ENCODE peak calls at places on chromosome 4, in nine cellular contexts. R is AG04450; H is body of pancreas; Q is neural progenitor cell; V is thoracic aorta; D is right cardiac atrium; O is prostate gland; I is CD8-positive, alpha-beta memory T cell; Z is HCT116. T is an unnamed sample.
A peak's percentile ranks its signal among the peaks of the same experiment; 100 is the strongest.

GRCh38 chr4:74444891-74445642 is at the start of gene AREG:
- DNase-seq in R (no peak), H (peak; percentile 71), Q (peak; percentile 78), V (peak; percentile 33), D (peak; percentile 77), O (peak; percentile 68), I (peak; percentile 77), Z (peak; percentile 83), T (peak; percentile 75)

GRCh38 chr4:169720529-169720928 is 37.2 kb downstream of the HPF1 start:
- DNase-seq in R (no peak), H (no peak), Q (no peak), V (no peak), D (no peak), O (no peak), I (no peak), Z (no peak), T (no peak)

GRCh38 chr4:165631208-165631894 is 241.7 kb upstream of the TLL1 start:
- DNase-seq in R (no peak), H (no peak), Q (no peak), V (no peak), D (no peak), O (no peak), I (no peak), Z (no peak), T (no peak)

GRCh38 chr4:173448103-173448502 is 49.2 kb upstream of the SCRG1 start:
- DNase-seq in R (no peak), H (no peak), Q (no peak), V (no peak), D (peak; percentile 24), O (peak; percentile 53), I (no peak), Z (no peak), T (peak; percentile 34)

GRCh38 chr4:144313370-144313769 is 172.9 kb upstream of the GYPA start:
- DNase-seq in R (no peak), H (no peak), Q (no peak), V (no peak), D (no peak), O (no peak), I (no peak), Z (no peak), T (no peak)

GRCh38 chr4:126137782-126138170 is 823.0 kb downstream of the FAT4 start:
- DNase-seq in R (no peak), H (no peak), Q (no peak), V (no peak), D (no peak), O (no peak), I (no peak), Z (no peak), T (no peak)

GRCh38 chr4:111216791-111217190 is 593.9 kb upstream of the PITX2 start:
- DNase-seq in R (no peak), H (no peak), Q (no peak), V (no peak), D (no peak), O (no peak), I (no peak), Z (no peak), T (no peak)

GRCh38 chr4:98623126-98623802 is 35.1 kb downstream of the TSPAN5 start:
- DNase-seq in R (no peak), H (no peak), Q (no peak), V (no peak), D (no peak), O (no peak), I (no peak), Z (peak; percentile 66), T (no peak)

GRCh38 chr4:52157641-52158316 is 106.7 kb downstream of the SPATA18 start:
- DNase-seq in R (no peak), H (no peak), Q (no peak), V (no peak), D (no peak), O (no peak), I (no peak), Z (no peak), T (no peak)

GRCh38 chr4:182062936-182063335 is 180.3 kb upstream of the TENM3 start:
- DNase-seq in R (peak; percentile 66), H (no peak), Q (no peak), V (no peak), D (no peak), O (no peak), I (no peak), Z (no peak), T (peak; percentile 14)

GRCh38 chr4:40577588-40578253 is 51.9 kb downstream of the RBM47 start:
- DNase-seq in R (no peak), H (no peak), Q (no peak), V (no peak), D (no peak), O (no peak), I (no peak), Z (no peak), T (peak; percentile 62)

GRCh38 chr4:67915400-67915966 is 31.7 kb upstream of the TMPRSS11D start:
- DNase-seq in R (no peak), H (no peak), Q (no peak), V (no peak), D (no peak), O (no peak), I (no peak), Z (no peak), T (no peak)

DNA sequence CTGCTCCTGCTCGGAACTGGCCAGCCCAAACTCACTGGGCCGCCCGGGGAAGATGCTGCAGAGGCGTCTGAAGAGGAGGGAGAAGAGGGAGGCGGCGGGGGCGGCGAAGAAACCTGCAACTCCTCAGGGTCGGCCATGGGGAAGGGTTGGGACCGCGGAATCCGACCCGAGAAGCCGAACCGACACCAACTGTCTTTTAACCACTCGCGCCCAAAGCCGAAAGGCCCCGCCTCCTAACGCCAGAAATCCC is at the start of gene C4orf46:
- DNase-seq in R (no peak), H (no peak), Q (no peak), V (no peak), D (no peak), O (no peak), I (no peak), Z (no peak), T (no peak)
- H3K9me3 ChIP-seq in R (no peaks in the 10 kb centered on the region), H (no peaks in the 10 kb centered on the region), Q (no peaks in the 10 kb centered on the region), V (no peaks in the 10 kb centered on the region), D (no peaks in the 10 kb centered on the region), O (no peaks in the 10 kb centered on the region), I (no peaks in the 10 kb centered on the region), Z (no peaks in the 10 kb centered on the region), T (no peaks in the 10 kb centered on the region)

GRCh38 chr4:149293233-149293632 is 522.4 kb downstream of the IQCM start:
- DNase-seq in R (no peak), H (no peak), Q (no peak), V (no peak), D (no peak), O (no peak), I (no peak), Z (no peak), T (no peak)

GRCh38 chr4:149291463-149291862 is 524.2 kb downstream of the IQCM start:
- DNase-seq in R (peak; percentile 1), H (peak; percentile 22), Q (no peak), V (no peak), D (peak; percentile 15), O (no peak), I (no peak), Z (no peak), T (no peak)

GRCh38 chr4:149292422-149293055 is 523.1 kb downstream of the IQCM start:
- DNase-seq in R (no peak), H (no peak), Q (no peak), V (no peak), D (peak; percentile 17), O (no peak), I (no peak), Z (no peak), T (peak; percentile 18)

GRCh38 chr4:149296503-149296902 is 519.1 kb downstream of the IQCM start:
- DNase-seq in R (no peak), H (no peak), Q (no peak), V (no peak), D (no peak), O (no peak), I (no peak), Z (no peak), T (peak; percentile 30)

DNA sequence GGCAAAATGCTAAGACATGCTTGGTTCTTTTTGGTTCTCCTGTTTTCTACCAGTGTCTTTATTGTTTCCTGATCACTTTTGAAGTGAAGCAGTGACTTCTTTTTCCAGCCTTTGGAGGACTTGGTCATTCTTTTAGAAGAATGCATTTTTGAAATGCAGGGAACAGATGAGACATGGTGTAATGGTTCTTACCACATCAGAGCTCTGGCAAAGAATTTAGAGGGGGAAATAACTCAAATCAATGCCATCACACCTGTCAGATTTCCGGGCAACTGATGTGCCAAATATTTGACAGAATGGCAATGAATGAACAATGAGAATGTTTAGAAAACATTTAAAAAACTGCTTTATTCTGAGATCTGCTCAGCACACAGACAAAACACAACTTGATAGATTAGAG is 519.6 kb downstream of the IQCM start:
- DNase-seq in R (no peak), H (no peak), Q (no peak), V (no peak), D (no peak), O (no peak), I (no peak), Z (no peak), T (no peak)
- H3K4me3 ChIP-seq in R (no peak overlapping the region), H (no peak overlapping the region), Q (no peak overlapping the region), V (no peak overlapping the region), D (no peak overlapping the region), O (no peak overlapping the region), I (no peak overlapping the region), Z (no peak overlapping the region), T (no peak overlapping the region)

GRCh38 chr4:19286924-19287323 is 964.8 kb upstream of the SLIT2 start:
- DNase-seq in R (no peak), H (no peak), Q (no peak), V (no peak), D (no peak), O (no peak), I (no peak), Z (no peak), T (no peak)

GRCh38 chr4:19285146-19285545 is 966.6 kb upstream of the SLIT2 start:
- DNase-seq in R (no peak), H (no peak), Q (no peak), V (no peak), D (no peak), O (no peak), I (no peak), Z (no peak), T (no peak)
- H3K9me3 ChIP-seq in R (no peaks in the 10 kb centered on the region), H (no peaks in the 10 kb centered on the region), Q (peaks cover 12% of the 10 kb centered on the region), V (no peaks in the 10 kb centered on the region), D (peaks cover 3% of the 10 kb centered on the region), O (no peaks in the 10 kb centered on the region), I (no peaks in the 10 kb centered on the region), Z (no peaks in the 10 kb centered on the region), T (no peaks in the 10 kb centered on the region)

GRCh38 chr4:54659213-54660144 is 1.7 kb downstream of the KIT start:
- DNase-seq in R (no peak), H (peak; percentile 34), Q (peak; percentile 69), V (no peak), D (no peak), O (no peak), I (no peak), Z (no peak), T (peak; percentile 47)

GRCh38 chr4:54657556-54658313 is at the start of gene KIT:
- DNase-seq in R (no peak), H (peak; percentile 32), Q (peak; percentile 90), V (no peak), D (peak; percentile 36), O (no peak), I (peak; percentile 4), Z (no peak), T (peak; percentile 22)

GRCh38 chr4:54658321-54659093 is 750 bp downstream of the KIT start:
- DNase-seq in R (no peak), H (peak; percentile 61), Q (peak; percentile 77), V (no peak), D (peak; percentile 55), O (peak; percentile 25), I (no peak), Z (peak; percentile 13), T (peak; percentile 78)

GRCh38 chr4:54654753-54655152 is 3.0 kb upstream of the KIT start:
- DNase-seq in R (no peak), H (no peak), Q (no peak), V (no peak), D (no peak), O (no peak), I (no peak), Z (no peak), T (no peak)

GRCh38 chr4:54657194-54657555 is 582 bp upstream of the KIT start:
- DNase-seq in R (no peak), H (no peak), Q (peak; percentile 42), V (no peak), D (no peak), O (no peak), I (no peak), Z (no peak), T (no peak)
- H3K4me3 ChIP-seq in R (no peak overlapping the region), H (peak overlapping the region; percentile 22), Q (peak overlapping the region; percentile 64), V (peak overlapping the region; percentile 82), D (peak overlapping the region; percentile 73), O (peak overlapping the region; percentile 45), I (no peak overlapping the region), Z (no peak overlapping the region), T (peak overlapping the region; percentile 62)